ENCODE peak calls at places on chromosomes 7 and 10, in nine cellular contexts. One of them, this sample, is unnamed.

GRCh38 chr10:101087376-101087775 is 25.6 kb downstream of the KAZALD1 start:
- DNase-seq in activated T-cell treated with anti-CD3 and anti-CD28 coated beads for 48 hours: no peak
- DNase-seq in non-pigmented ciliary epithelial cell: no peak
- DNase-seq in lower lobe of right lung: no peak
- DNase-seq in A549: no peak
- DNase-seq in nephron progenitor cell: no peak
- DNase-seq in GM06990: no peak
- DNase-seq in fibroblast of the aortic adventitia: no peak
- DNase-seq in mesendoderm: no peak
- DNase-seq in this sample: no peak

GRCh38 chr10:102504179-102504975 is 605 bp downstream of the SUFU start:
- DNase-seq in mesendoderm: peak
- DNase-seq in GM06990: no peak
- DNase-seq in A549: no peak
- DNase-seq in lower lobe of right lung: peak
- DNase-seq in non-pigmented ciliary epithelial cell: no peak
- DNase-seq in nephron progenitor cell: peak
- DNase-seq in fibroblast of the aortic adventitia: no peak
- DNase-seq in activated T-cell treated with anti-CD3 and anti-CD28 coated beads for 48 hours: peak
- DNase-seq in this sample: no peak

GRCh38 chr7:112892263-112892662 is 102.1 kb upstream of the TMEM168 start:
- DNase-seq in activated T-cell treated with anti-CD3 and anti-CD28 coated beads for 48 hours: no peak
- DNase-seq in nephron progenitor cell: no peak
- DNase-seq in GM06990: no peak
- DNase-seq in fibroblast of the aortic adventitia: peak
- DNase-seq in lower lobe of right lung: no peak
- DNase-seq in mesendoderm: no peak
- DNase-seq in non-pigmented ciliary epithelial cell: no peak
- DNase-seq in A549: peak
- DNase-seq in this sample: no peak

GRCh38 chr7:38600746-38601145 is 30.4 kb downstream of the AMPH start:
- DNase-seq in activated T-cell treated with anti-CD3 and anti-CD28 coated beads for 48 hours: no peak
- DNase-seq in GM06990: no peak
- DNase-seq in fibroblast of the aortic adventitia: no peak
- DNase-seq in mesendoderm: no peak
- DNase-seq in A549: no peak
- DNase-seq in non-pigmented ciliary epithelial cell: no peak
- DNase-seq in lower lobe of right lung: no peak
- DNase-seq in nephron progenitor cell: no peak
- DNase-seq in this sample: no peak

GRCh38 chr10:10544890-10545289 is 472.8 kb upstream of the CELF2 start:
- DNase-seq in A549: no peak
- DNase-seq in lower lobe of right lung: no peak
- DNase-seq in mesendoderm: no peak
- DNase-seq in non-pigmented ciliary epithelial cell: no peak
- DNase-seq in fibroblast of the aortic adventitia: no peak
- DNase-seq in GM06990: no peak
- DNase-seq in activated T-cell treated with anti-CD3 and anti-CD28 coated beads for 48 hours: no peak
- DNase-seq in nephron progenitor cell: no peak
- DNase-seq in this sample: no peak

GRCh38 chr7:42224391-42225003 is 12.5 kb downstream of the GLI3 start:
- DNase-seq in fibroblast of the aortic adventitia: no peak
- DNase-seq in non-pigmented ciliary epithelial cell: no peak
- DNase-seq in nephron progenitor cell: no peak
- DNase-seq in A549: no peak
- DNase-seq in activated T-cell treated with anti-CD3 and anti-CD28 coated beads for 48 hours: no peak
- DNase-seq in lower lobe of right lung: no peak
- DNase-seq in mesendoderm: peak
- DNase-seq in GM06990: no peak
- DNase-seq in this sample: no peak

GRCh38 chr10:14048930-14049613 is 281.7 kb downstream of the FRMD4A start:
- DNase-seq in nephron progenitor cell: no peak
- DNase-seq in mesendoderm: no peak
- DNase-seq in non-pigmented ciliary epithelial cell: no peak
- DNase-seq in activated T-cell treated with anti-CD3 and anti-CD28 coated beads for 48 hours: no peak
- DNase-seq in fibroblast of the aortic adventitia: no peak
- DNase-seq in GM06990: no peak
- DNase-seq in lower lobe of right lung: no peak
- DNase-seq in A549: peak
- DNase-seq in this sample: no peak

GRCh38 chr7:44043902-44044301 is 600 bp upstream of the DBNL start:
- DNase-seq in fibroblast of the aortic adventitia: no peak
- DNase-seq in non-pigmented ciliary epithelial cell: no peak
- DNase-seq in lower lobe of right lung: no peak
- DNase-seq in nephron progenitor cell: no peak
- DNase-seq in mesendoderm: no peak
- DNase-seq in A549: no peak
- DNase-seq in activated T-cell treated with anti-CD3 and anti-CD28 coated beads for 48 hours: no peak
- DNase-seq in GM06990: no peak
- DNase-seq in this sample: no peak

GRCh38 chr7:151876899-151877777 is at the start of gene PRKAG2:
- DNase-seq in lower lobe of right lung: peak
- DNase-seq in GM06990: peak
- DNase-seq in nephron progenitor cell: peak
- DNase-seq in A549: peak
- DNase-seq in non-pigmented ciliary epithelial cell: no peak
- DNase-seq in fibroblast of the aortic adventitia: peak
- DNase-seq in mesendoderm: peak
- DNase-seq in activated T-cell treated with anti-CD3 and anti-CD28 coated beads for 48 hours: peak
- DNase-seq in this sample: no peak

GRCh38 chr7:132782777-132783633 is 206.7 kb upstream of the PLXNA4 start:
- DNase-seq in mesendoderm: peak
- DNase-seq in nephron progenitor cell: no peak
- DNase-seq in A549: no peak
- DNase-seq in non-pigmented ciliary epithelial cell: peak
- DNase-seq in lower lobe of right lung: no peak
- DNase-seq in fibroblast of the aortic adventitia: peak
- DNase-seq in GM06990: no peak
- DNase-seq in activated T-cell treated with anti-CD3 and anti-CD28 coated beads for 48 hours: no peak
- DNase-seq in this sample: no peak

GRCh38 chr10:132539431-132539839 is 1.8 kb downstream of the INPP5A start:
- DNase-seq in A549: no peak
- DNase-seq in activated T-cell treated with anti-CD3 and anti-CD28 coated beads for 48 hours: no peak
- DNase-seq in non-pigmented ciliary epithelial cell: no peak
- DNase-seq in fibroblast of the aortic adventitia: no peak
- DNase-seq in mesendoderm: no peak
- DNase-seq in GM06990: no peak
- DNase-seq in nephron progenitor cell: peak
- DNase-seq in lower lobe of right lung: peak
- DNase-seq in this sample: no peak

GRCh38 chr7:116162992-116163391 is 47.3 kb upstream of the TES start:
- DNase-seq in A549: peak
- DNase-seq in activated T-cell treated with anti-CD3 and anti-CD28 coated beads for 48 hours: no peak
- DNase-seq in lower lobe of right lung: no peak
- DNase-seq in non-pigmented ciliary epithelial cell: no peak
- DNase-seq in nephron progenitor cell: no peak
- DNase-seq in GM06990: no peak
- DNase-seq in mesendoderm: no peak
- DNase-seq in fibroblast of the aortic adventitia: no peak
- DNase-seq in this sample: no peak

GRCh38 chr10:66322261-66322660 is 603.6 kb upstream of the LRRTM3 start:
- DNase-seq in lower lobe of right lung: no peak
- DNase-seq in fibroblast of the aortic adventitia: no peak
- DNase-seq in activated T-cell treated with anti-CD3 and anti-CD28 coated beads for 48 hours: no peak
- DNase-seq in GM06990: no peak
- DNase-seq in mesendoderm: no peak
- DNase-seq in nephron progenitor cell: no peak
- DNase-seq in A549: no peak
- DNase-seq in non-pigmented ciliary epithelial cell: no peak
- DNase-seq in this sample: no peak

GRCh38 chr10:68560201-68560915 is at the start of gene TET1:
- DNase-seq in fibroblast of the aortic adventitia: peak
- DNase-seq in activated T-cell treated with anti-CD3 and anti-CD28 coated beads for 48 hours: peak
- DNase-seq in GM06990: no peak
- DNase-seq in nephron progenitor cell: peak
- DNase-seq in mesendoderm: peak
- DNase-seq in lower lobe of right lung: no peak
- DNase-seq in A549: peak
- DNase-seq in non-pigmented ciliary epithelial cell: no peak
- DNase-seq in this sample: no peak

GRCh38 chr10:26776258-26776657 is 78.8 kb downstream of the PDSS1 start:
- DNase-seq in mesendoderm: peak
- DNase-seq in GM06990: no peak
- DNase-seq in fibroblast of the aortic adventitia: no peak
- DNase-seq in activated T-cell treated with anti-CD3 and anti-CD28 coated beads for 48 hours: no peak
- DNase-seq in lower lobe of right lung: no peak
- DNase-seq in A549: no peak
- DNase-seq in nephron progenitor cell: no peak
- DNase-seq in non-pigmented ciliary epithelial cell: no peak
- DNase-seq in this sample: no peak

GRCh38 chr10:106967482-106967881 is 197.0 kb downstream of the SORCS1 start:
- DNase-seq in mesendoderm: no peak
- DNase-seq in lower lobe of right lung: no peak
- DNase-seq in nephron progenitor cell: no peak
- DNase-seq in A549: no peak
- DNase-seq in non-pigmented ciliary epithelial cell: no peak
- DNase-seq in GM06990: no peak
- DNase-seq in activated T-cell treated with anti-CD3 and anti-CD28 coated beads for 48 hours: no peak
- DNase-seq in fibroblast of the aortic adventitia: no peak
- DNase-seq in this sample: no peak

GRCh38 chr10:128078136-128078969 is 47.9 kb downstream of the MKI67 start:
- DNase-seq in non-pigmented ciliary epithelial cell: no peak
- DNase-seq in lower lobe of right lung: no peak
- DNase-seq in A549: peak
- DNase-seq in GM06990: no peak
- DNase-seq in nephron progenitor cell: peak
- DNase-seq in mesendoderm: peak
- DNase-seq in fibroblast of the aortic adventitia: peak
- DNase-seq in activated T-cell treated with anti-CD3 and anti-CD28 coated beads for 48 hours: peak
- DNase-seq in this sample: peak

GRCh38 chr10:73969224-73969811 is 28.6 kb upstream of the VCL start:
- DNase-seq in mesendoderm: peak
- DNase-seq in non-pigmented ciliary epithelial cell: no peak
- DNase-seq in fibroblast of the aortic adventitia: no peak
- DNase-seq in GM06990: no peak
- DNase-seq in activated T-cell treated with anti-CD3 and anti-CD28 coated beads for 48 hours: no peak
- DNase-seq in A549: no peak
- DNase-seq in nephron progenitor cell: no peak
- DNase-seq in lower lobe of right lung: no peak
- DNase-seq in this sample: no peak

GRCh38 chr7:1329261-1329660 is 96.6 kb downstream of the UNCX start:
- DNase-seq in activated T-cell treated with anti-CD3 and anti-CD28 coated beads for 48 hours: no peak
- DNase-seq in GM06990: no peak
- DNase-seq in A549: no peak
- DNase-seq in lower lobe of right lung: peak
- DNase-seq in fibroblast of the aortic adventitia: no peak
- DNase-seq in mesendoderm: no peak
- DNase-seq in nephron progenitor cell: no peak
- DNase-seq in non-pigmented ciliary epithelial cell: no peak
- DNase-seq in this sample: no peak

GRCh38 chr10:111030042-111030750 is 46.6 kb upstream of the ADRA2A start:
- DNase-seq in lower lobe of right lung: peak
- DNase-seq in A549: no peak
- DNase-seq in non-pigmented ciliary epithelial cell: no peak
- DNase-seq in GM06990: no peak
- DNase-seq in nephron progenitor cell: no peak
- DNase-seq in activated T-cell treated with anti-CD3 and anti-CD28 coated beads for 48 hours: no peak
- DNase-seq in fibroblast of the aortic adventitia: no peak
- DNase-seq in mesendoderm: no peak
- DNase-seq in this sample: no peak

GRCh38 chr7:96596120-96596826 is 113.4 kb downstream of the SEM1 start:
- DNase-seq in mesendoderm: peak
- DNase-seq in A549: peak
- DNase-seq in activated T-cell treated with anti-CD3 and anti-CD28 coated beads for 48 hours: no peak
- DNase-seq in lower lobe of right lung: no peak
- DNase-seq in GM06990: no peak
- DNase-seq in non-pigmented ciliary epithelial cell: no peak
- DNase-seq in fibroblast of the aortic adventitia: no peak
- DNase-seq in nephron progenitor cell: no peak
- DNase-seq in this sample: no peak

GRCh38 chr7:158239290-158239981 is 348.2 kb downstream of the PTPRN2 start:
- DNase-seq in non-pigmented ciliary epithelial cell: no peak
- DNase-seq in activated T-cell treated with anti-CD3 and anti-CD28 coated beads for 48 hours: no peak
- DNase-seq in mesendoderm: no peak
- DNase-seq in fibroblast of the aortic adventitia: no peak
- DNase-seq in GM06990: no peak
- DNase-seq in nephron progenitor cell: no peak
- DNase-seq in lower lobe of right lung: no peak
- DNase-seq in A549: no peak
- DNase-seq in this sample: no peak

GRCh38 chr7:91852263-91852741 is 28.2 kb downstream of the MTERF1 start:
- DNase-seq in mesendoderm: peak
- DNase-seq in A549: peak
- DNase-seq in lower lobe of right lung: no peak
- DNase-seq in fibroblast of the aortic adventitia: peak
- DNase-seq in activated T-cell treated with anti-CD3 and anti-CD28 coated beads for 48 hours: no peak
- DNase-seq in non-pigmented ciliary epithelial cell: peak
- DNase-seq in nephron progenitor cell: no peak
- DNase-seq in GM06990: no peak
- DNase-seq in this sample: no peak

GRCh38 chr10:44967596-44967995 is 8.0 kb downstream of the RASSF4 start:
- DNase-seq in lower lobe of right lung: no peak
- DNase-seq in fibroblast of the aortic adventitia: no peak
- DNase-seq in nephron progenitor cell: no peak
- DNase-seq in activated T-cell treated with anti-CD3 and anti-CD28 coated beads for 48 hours: no peak
- DNase-seq in GM06990: no peak
- DNase-seq in non-pigmented ciliary epithelial cell: no peak
- DNase-seq in mesendoderm: no peak
- DNase-seq in A549: no peak
- DNase-seq in this sample: no peak

GRCh38 chr7:142796001-142796500 is 25.3 kb downstream of the PRSS2 start:
- DNase-seq in mesendoderm: peak
- DNase-seq in fibroblast of the aortic adventitia: no peak
- DNase-seq in GM06990: no peak
- DNase-seq in nephron progenitor cell: no peak
- DNase-seq in non-pigmented ciliary epithelial cell: no peak
- DNase-seq in lower lobe of right lung: no peak
- DNase-seq in A549: no peak
- DNase-seq in activated T-cell treated with anti-CD3 and anti-CD28 coated beads for 48 hours: no peak
- DNase-seq in this sample: no peak

GRCh38 chr10:47412869-47413268 is 28.8 kb upstream of the ZNF488 start:
- DNase-seq in nephron progenitor cell: no peak
- DNase-seq in lower lobe of right lung: no peak
- DNase-seq in mesendoderm: no peak
- DNase-seq in fibroblast of the aortic adventitia: peak
- DNase-seq in activated T-cell treated with anti-CD3 and anti-CD28 coated beads for 48 hours: no peak
- DNase-seq in non-pigmented ciliary epithelial cell: no peak
- DNase-seq in GM06990: no peak
- DNase-seq in A549: peak
- DNase-seq in this sample: no peak

GRCh38 chr10:58299580-58299979 is 30.6 kb downstream of the CISD1 start:
- DNase-seq in mesendoderm: peak
- DNase-seq in non-pigmented ciliary epithelial cell: no peak
- DNase-seq in GM06990: peak
- DNase-seq in A549: peak
- DNase-seq in nephron progenitor cell: peak
- DNase-seq in lower lobe of right lung: no peak
- DNase-seq in activated T-cell treated with anti-CD3 and anti-CD28 coated beads for 48 hours: peak
- DNase-seq in fibroblast of the aortic adventitia: peak
- DNase-seq in this sample: peak

GRCh38 chr10:116026315-116026714 is 246.7 kb downstream of the GFRA1 start:
- DNase-seq in activated T-cell treated with anti-CD3 and anti-CD28 coated beads for 48 hours: no peak
- DNase-seq in mesendoderm: peak
- DNase-seq in fibroblast of the aortic adventitia: no peak
- DNase-seq in GM06990: no peak
- DNase-seq in nephron progenitor cell: no peak
- DNase-seq in non-pigmented ciliary epithelial cell: no peak
- DNase-seq in lower lobe of right lung: no peak
- DNase-seq in A549: no peak
- DNase-seq in this sample: no peak

GRCh38 chr10:489335-489734 is 200.1 kb downstream of the DIP2C start:
- DNase-seq in mesendoderm: no peak
- DNase-seq in nephron progenitor cell: no peak
- DNase-seq in activated T-cell treated with anti-CD3 and anti-CD28 coated beads for 48 hours: no peak
- DNase-seq in lower lobe of right lung: no peak
- DNase-seq in non-pigmented ciliary epithelial cell: no peak
- DNase-seq in GM06990: no peak
- DNase-seq in fibroblast of the aortic adventitia: no peak
- DNase-seq in A549: no peak
- DNase-seq in this sample: no peak